ENCODE peak calls at places on chromosomes 5 and 9, in five cellular contexts. S is heart left ventricle; A is activated naive CD4-positive, alpha-beta T cell treated with Interleukin-2 at 50 U/mL for 16 hours; H is hypothalamus; F is activated CD8-positive, alpha-beta memory T cell treated with anti-CD3 and anti-CD28 coated beads, Interleukin-2, amount 50 U/mL, for 48 hours. W is an unnamed sample.

GRCh38 chr5:170225326-170226137 is 7.3 kb upstream of the C5orf58 start:
- DNase-seq in H (peak), S (peak), A (peak), F (peak), W (peak)

GRCh38 chr9:128159073-128159783 is 837 bp upstream of the BBLN start:
- DNase-seq in H (no peak), S (no peak), F (peak), A (peak), W (peak)

GRCh38 chr9:135339378-135339973 is 140.1 kb upstream of the PPP1R26 start:
- DNase-seq in A (no peak), H (no peak), F (no peak), S (no peak), W (no peak)

GRCh38 chr5:8807636-8808035 is 738.2 kb downstream of the SEMA5A start:
- DNase-seq in S (no peak), H (no peak), F (no peak), A (no peak), W (no peak)

GRCh38 chr9:95605087-95605486 is 88.3 kb upstream of the PTCH1 start:
- DNase-seq in F (no peak), S (no peak), A (no peak), H (no peak), W (no peak)

GRCh38 chr5:178839319-178839704 is 20.4 kb upstream of the ZNF354B start:
- DNase-seq in F (peak), A (peak), H (peak), S (peak), W (peak)

GRCh38 chr9:92986175-92987110 is 39.1 kb downstream of the FGD3 start:
- DNase-seq in F (no peak), S (no peak), H (no peak), A (peak), W (no peak)

GRCh38 chr5:94517490-94518108 is 100.8 kb downstream of the KIAA0825 start:
- DNase-seq in F (no peak), A (no peak), S (no peak), H (no peak), W (no peak)

GRCh38 chr5:113274836-113275414 is 159.9 kb downstream of the TSSK1B start:
- DNase-seq in S (peak), A (no peak), H (peak), F (no peak), W (no peak)

GRCh38 chr5:150633424-150633823 is 7.0 kb upstream of the SYNPO start:
- DNase-seq in A (no peak), F (no peak), S (no peak), H (no peak), W (no peak)

GRCh38 chr5:168346417-168346816 is 55.0 kb downstream of the WWC1 start:
- DNase-seq in S (no peak), H (no peak), A (no peak), F (no peak), W (no peak)

W was measured in T-helper 2 cell treated with Interferon-gamma antibody and Interleukin-4, amounts not matched to agents 5 μg/mL and 100 μg/mL, for 36 hours.